ENCODE peak calls at places on chromosomes 16 and 17, in six cellular contexts. W is A549, Y is K562, H is endothelial cell of umbilical vein, M is HepG2, E is GM12878. G is an unnamed sample.

GRCh38 chr17:65857713-65858112 is 296.3 kb upstream of the AXIN2 start:
- DNase-seq in W (no peak), Y (no peak), H (no peak), M (no peak), E (no peak), G (no peak)

GRCh38 chr17:12230411-12230810 is 209.7 kb downstream of the MAP2K4 start:
- DNase-seq in W (no peak), Y (no peak), H (no peak), M (no peak), E (no peak), G (no peak)

GRCh38 chr17:750431-751037 is 1.5 kb downstream of the GEMIN4 start:
- DNase-seq in W (no peak), Y (peak; percentile 9), H (no peak), M (no peak), E (no peak), G (no peak)

GRCh38 chr17:30379303-30380105 is 777 bp downstream of the CPD start:
- DNase-seq in W (no peak), Y (peak; percentile 21), H (peak; percentile 26), M (no peak), E (no peak), G (peak; percentile 47)

GRCh38 chr17:21282231-21282630 is 2.3 kb upstream of the MAP2K3 start:
- DNase-seq in W (peak; percentile 88), Y (no peak), H (peak; percentile 64), M (no peak), E (no peak), G (no peak)

GRCh38 chr17:19448341-19449268 is 37.6 kb downstream of the RNF112 start:
- DNase-seq in W (peak; percentile 76), Y (no peak), H (peak; percentile 99), M (peak; percentile 19), E (no peak), G (no peak)

GRCh38 chr16:13109171-13109570 is 207.8 kb downstream of the SHISA9 start:
- DNase-seq in W (no peak), Y (no peak), H (no peak), M (no peak), E (no peak), G (no peak)

GRCh38 chr17:12568358-12569251 is 97.1 kb upstream of the MYOCD start:
- DNase-seq in W (no peak), Y (no peak), H (no peak), M (no peak), E (no peak), G (peak; percentile 5)

GRCh38 chr17:8639709-8640108 is 9.2 kb upstream of the MYH10 start:
- DNase-seq in W (no peak), Y (no peak), H (no peak), M (no peak), E (no peak), G (no peak)

GRCh38 chr17:17186551-17187505 is 19.3 kb downstream of the PLD6 start:
- DNase-seq in W (no peak), Y (no peak), H (no peak), M (no peak), E (no peak), G (no peak)

GRCh38 chr17:56786989-56787482 is 46.7 kb downstream of the C17orf67 start:
- DNase-seq in W (peak; percentile 70), Y (no peak), H (peak; percentile 83), M (peak; percentile 73), E (peak; percentile 60), G (peak; percentile 94)

GRCh38 chr17:63696381-63696961 is 3.5 kb downstream of the LIMD2 start:
- DNase-seq in W (peak; percentile 71), Y (peak; percentile 54), H (peak; percentile 61), M (peak; percentile 59), E (no peak), G (peak; percentile 77)

GRCh38 chr17:72976971-72977767 is 115.3 kb downstream of the SLC39A11 start:
- DNase-seq in W (peak; percentile 44), Y (peak; percentile 46), H (peak; percentile 80), M (no peak), E (peak; percentile 38), G (peak; percentile 89)

GRCh38 chr16:66070140-66070887 is 296.2 kb upstream of the CDH5 start:
- DNase-seq in W (no peak), Y (no peak), H (no peak), M (no peak), E (no peak), G (no peak)

GRCh38 chr16:77905356-77905920 is 116.9 kb upstream of the CLEC3A start:
- DNase-seq in W (peak; percentile 64), Y (no peak), H (no peak), M (no peak), E (no peak), G (no peak)

GRCh38 chr17:63498621-63499195 is 21.8 kb downstream of the ACE start:
- DNase-seq in W (no peak), Y (no peak), H (no peak), M (peak; percentile 30), E (no peak), G (no peak)

GRCh38 chr17:79777844-79778503 is at the start of gene CBX2:
- DNase-seq in W (peak; percentile 75), Y (peak; percentile 96), H (peak; percentile 58), M (peak; percentile 43), E (no peak), G (peak; percentile 80)

GRCh38 chr16:88526906-88527185 is 43.4 kb upstream of the ZC3H18 start:
- DNase-seq in W (no peak), Y (no peak), H (peak; percentile 16), M (no peak), E (no peak), G (no peak)

GRCh38 chr16:84153660-84154214 is 8.6 kb downstream of the DNAAF1 start:
- DNase-seq in W (no peak), Y (no peak), H (no peak), M (no peak), E (no peak), G (peak; percentile 31)

GRCh38 chr16:17544785-17545184 is 74.0 kb upstream of the XYLT1 start:
- DNase-seq in W (peak; percentile 7), Y (peak; percentile 71), H (no peak), M (no peak), E (no peak), G (peak; percentile 27)

GRCh38 chr17:67289174-67289876 is 44.3 kb upstream of the HELZ start:
- DNase-seq in W (no peak), Y (no peak), H (peak; percentile 85), M (no peak), E (no peak), G (no peak)

GRCh38 chr17:67836205-67836987 is 11.1 kb downstream of the BPTF start:
- DNase-seq in W (no peak), Y (no peak), H (no peak), M (no peak), E (no peak), G (no peak)

GRCh38 chr17:40558300-40558584 is 7.0 kb downstream of the CCR7 start:
- DNase-seq in W (no peak), Y (no peak), H (no peak), M (no peak), E (no peak), G (no peak)

DNA sequence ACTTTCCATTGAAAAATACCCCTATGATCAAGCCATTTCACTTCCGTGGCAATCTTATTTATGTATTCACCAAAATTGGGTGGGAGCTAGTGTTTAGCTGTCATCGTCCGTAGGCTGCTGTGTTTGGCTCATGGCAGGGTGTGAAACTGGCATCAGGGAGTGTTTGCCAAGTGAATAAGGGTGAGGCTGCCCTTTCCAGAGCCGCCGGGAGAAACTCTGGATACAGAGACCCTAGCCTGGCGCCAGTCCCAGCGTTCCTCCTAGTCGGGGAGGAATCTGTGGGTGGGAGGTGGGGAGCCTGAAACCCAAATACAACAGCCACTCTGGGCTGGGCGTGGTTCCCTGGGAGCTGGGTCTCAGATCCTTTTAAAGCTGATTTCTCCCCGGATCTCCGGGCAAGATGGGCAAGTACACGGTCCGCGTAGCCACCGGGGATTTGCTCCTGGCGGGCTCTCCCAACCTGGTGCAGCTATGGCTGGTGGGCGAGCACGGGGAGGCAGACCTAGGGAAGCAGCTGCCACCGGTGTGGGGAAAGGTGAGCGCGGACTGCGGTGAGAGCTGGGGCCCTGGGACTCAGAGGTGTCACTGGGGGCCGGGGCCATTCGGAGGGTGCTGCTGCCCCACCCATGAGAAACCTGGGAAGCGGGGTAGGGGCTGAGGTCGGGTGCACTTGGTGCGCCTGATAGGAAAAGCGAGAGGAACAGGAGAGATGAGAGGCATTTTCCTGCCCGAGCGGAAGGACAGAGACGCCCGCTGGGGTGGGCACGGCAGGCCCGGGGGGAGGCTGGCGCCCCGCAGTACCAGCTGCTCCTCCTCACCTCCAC is 62.1 kb upstream of the TEKT1 start:
- DNase-seq in W (no peak), Y (no peak), H (no peak), M (no peak), E (no peak), G (no peak)
- H3K4me3 ChIP-seq in W (no peak overlapping the region), Y (no peak overlapping the region), H (no peak overlapping the region), M (no peak overlapping the region), E (no peak overlapping the region), G (no peak overlapping the region)

GRCh38 chr16:424033-424622 is 1.3 kb upstream of the RAB11FIP3 start:
- DNase-seq in W (peak; percentile 64), Y (no peak), H (peak; percentile 84), M (peak; percentile 30), E (no peak), G (peak; percentile 48)
- TF ChIP-seq MYC in W (no peak), Y (no peak), H (no peak), M (no peak), E (no peak), G (no peak)

GRCh38 chr16:53666816-53667415 is 36.7 kb downstream of the RPGRIP1L start:
- DNase-seq in W (no peak), Y (no peak), H (no peak), M (peak; percentile 17), E (no peak), G (no peak)
- TF ChIP-seq MAX in W (no peak), Y (no peak), H (no peak), M (no peak), E (no peak), G (no peak)

GRCh38 chr17:50946223-50946890 is 80.2 kb upstream of the TOB1 start:
- DNase-seq in W (no peak), Y (no peak), H (no peak), M (no peak), E (no peak), G (no peak)

GRCh38 chr17:50943575-50943933 is 77.4 kb upstream of the TOB1 start:
- DNase-seq in W (no peak), Y (no peak), H (no peak), M (no peak), E (no peak), G (no peak)

GRCh38 chr17:50944054-50944901 is 78.1 kb upstream of the TOB1 start:
- DNase-seq in W (peak; percentile 97), Y (peak; percentile 95), H (peak; percentile 24), M (peak; percentile 97), E (no peak), G (peak; percentile 93)

GRCh38 chr17:50945779-50946222 is 79.6 kb upstream of the TOB1 start:
- DNase-seq in W (no peak), Y (no peak), H (no peak), M (no peak), E (no peak), G (no peak)

DNA sequence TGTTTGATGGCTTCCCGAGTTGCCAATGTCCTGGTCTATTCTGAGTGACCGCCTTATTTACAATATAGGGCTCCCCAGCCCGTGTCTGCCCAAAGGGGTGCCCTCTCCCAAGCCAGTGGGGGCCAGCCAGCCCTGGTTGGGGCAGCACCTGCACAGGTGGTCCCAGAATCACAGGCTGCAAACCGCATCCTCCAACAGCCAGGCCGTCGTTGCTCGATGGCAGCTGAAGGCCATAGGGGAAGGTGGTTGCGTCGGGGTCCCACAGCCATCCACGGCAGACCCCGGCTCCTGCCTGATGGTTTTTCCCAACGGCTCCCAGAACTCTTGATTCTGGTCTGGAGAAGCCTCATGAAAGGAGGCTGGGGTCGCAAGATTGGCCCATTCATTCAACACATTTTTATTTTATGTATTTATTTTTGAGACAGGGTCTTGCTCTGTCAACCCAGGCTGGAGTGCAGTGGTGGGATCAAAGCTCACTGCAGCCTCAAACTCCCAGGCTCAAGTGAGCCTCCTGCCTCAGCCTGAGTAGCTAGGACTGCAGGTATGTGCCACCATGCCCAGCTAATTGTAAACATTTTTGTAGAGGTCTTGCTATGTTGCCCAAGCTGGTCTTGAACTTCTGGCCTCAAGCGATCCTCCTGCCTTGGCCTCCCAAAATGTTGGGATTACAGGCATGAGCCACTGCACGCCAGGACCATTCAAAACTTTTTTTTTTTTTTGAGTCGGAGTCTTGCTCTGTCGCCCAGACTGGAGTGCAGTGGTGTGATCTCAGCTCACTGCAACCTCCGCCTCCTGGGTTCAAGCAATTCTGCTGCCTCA is 79.0 kb upstream of the TOB1 start:
- DNase-seq in W (no peak), Y (no peak), H (no peak), M (no peak), E (no peak), G (no peak)
- H3K4me3 ChIP-seq in W (peak overlapping the region; percentile 53), Y (no peak overlapping the region), H (no peak overlapping the region), M (no peak overlapping the region), E (peak overlapping the region; percentile 34), G (no peak overlapping the region)

G was measured in NB4.